ENCODE peak calls at places on chromosomes 11 and 22, in eight cellular contexts. One of them, this sample, is unnamed.
A peak's percentile ranks its signal among the peaks of the same experiment; 100 is the strongest.

GRCh38 chr11:120244476-120244875 is 4.5 kb downstream of the POU2F3 start:
- DNase-seq in psoas muscle: no peak
- DNase-seq in lower lobe of right lung: no peak
- DNase-seq in heart right ventricle: no peak
- DNase-seq in A549: no peak
- DNase-seq in PC-3: peak; percentile 43
- DNase-seq in CD4-positive, alpha-beta T cell: no peak
- DNase-seq in left lung: no peak
- DNase-seq in this sample: no peak

GRCh38 chr11:83061883-83062282 is 9.8 kb downstream of the RAB30 start:
- DNase-seq in psoas muscle: no peak
- DNase-seq in left lung: no peak
- DNase-seq in A549: no peak
- DNase-seq in CD4-positive, alpha-beta T cell: no peak
- DNase-seq in lower lobe of right lung: no peak
- DNase-seq in PC-3: no peak
- DNase-seq in heart right ventricle: no peak
- DNase-seq in this sample: no peak

GRCh38 chr22:21073482-21073881 is 27.7 kb downstream of the LRRC74B start:
- DNase-seq in CD4-positive, alpha-beta T cell: no peak
- DNase-seq in PC-3: no peak
- DNase-seq in A549: no peak
- DNase-seq in left lung: no peak
- DNase-seq in heart right ventricle: no peak
- DNase-seq in psoas muscle: no peak
- DNase-seq in lower lobe of right lung: no peak
- DNase-seq in this sample: no peak

GRCh38 chr11:89235976-89236375 is 58.3 kb downstream of the TYR start:
- DNase-seq in heart right ventricle: no peak
- DNase-seq in psoas muscle: no peak
- DNase-seq in PC-3: no peak
- DNase-seq in CD4-positive, alpha-beta T cell: no peak
- DNase-seq in left lung: no peak
- DNase-seq in lower lobe of right lung: no peak
- DNase-seq in A549: no peak
- DNase-seq in this sample: no peak

GRCh38 chr11:35014352-35014751 is 97.9 kb downstream of the PDHX start:
- DNase-seq in psoas muscle: no peak
- DNase-seq in heart right ventricle: no peak
- DNase-seq in A549: no peak
- DNase-seq in left lung: no peak
- DNase-seq in CD4-positive, alpha-beta T cell: no peak
- DNase-seq in PC-3: peak; percentile 38
- DNase-seq in lower lobe of right lung: no peak
- DNase-seq in this sample: peak; percentile 54

GRCh38 chr11:23767576-23767975 is 729.3 kb upstream of the LUZP2 start:
- DNase-seq in lower lobe of right lung: no peak
- DNase-seq in psoas muscle: no peak
- DNase-seq in left lung: no peak
- DNase-seq in CD4-positive, alpha-beta T cell: no peak
- DNase-seq in A549: no peak
- DNase-seq in PC-3: no peak
- DNase-seq in heart right ventricle: no peak
- DNase-seq in this sample: no peak

GRCh38 chr11:17386331-17387084 is 2.0 kb downstream of the KCNJ11 start:
- DNase-seq in CD4-positive, alpha-beta T cell: no peak
- DNase-seq in left lung: no peak
- DNase-seq in psoas muscle: peak; percentile 73
- DNase-seq in A549: peak; percentile 65
- DNase-seq in lower lobe of right lung: peak; percentile 63
- DNase-seq in heart right ventricle: peak; percentile 60
- DNase-seq in PC-3: peak; percentile 62
- DNase-seq in this sample: no peak

GRCh38 chr11:132438418-132438817 is 1068.0 kb downstream of the NTM start:
- DNase-seq in lower lobe of right lung: no peak
- DNase-seq in A549: no peak
- DNase-seq in heart right ventricle: no peak
- DNase-seq in CD4-positive, alpha-beta T cell: no peak
- DNase-seq in PC-3: no peak
- DNase-seq in left lung: no peak
- DNase-seq in psoas muscle: no peak
- DNase-seq in this sample: no peak

GRCh38 chr11:28146123-28146751 is 38.0 kb downstream of the METTL15 start:
- DNase-seq in lower lobe of right lung: no peak
- DNase-seq in psoas muscle: no peak
- DNase-seq in heart right ventricle: no peak
- DNase-seq in left lung: no peak
- DNase-seq in CD4-positive, alpha-beta T cell: no peak
- DNase-seq in PC-3: peak; percentile 79
- DNase-seq in A549: peak; percentile 60
- DNase-seq in this sample: peak; percentile 78

GRCh38 chr11:14625804-14626203 is 17.8 kb upstream of the PDE3B start:
- DNase-seq in PC-3: no peak
- DNase-seq in psoas muscle: no peak
- DNase-seq in heart right ventricle: no peak
- DNase-seq in CD4-positive, alpha-beta T cell: no peak
- DNase-seq in A549: no peak
- DNase-seq in lower lobe of right lung: no peak
- DNase-seq in left lung: no peak
- DNase-seq in this sample: no peak

GRCh38 chr11:65224939-65225283 is 36.9 kb upstream of the POLA2 start:
- DNase-seq in heart right ventricle: no peak
- DNase-seq in psoas muscle: peak; percentile 52
- DNase-seq in lower lobe of right lung: peak; percentile 76
- DNase-seq in CD4-positive, alpha-beta T cell: no peak
- DNase-seq in left lung: peak; percentile 52
- DNase-seq in PC-3: peak; percentile 78
- DNase-seq in A549: peak; percentile 35
- DNase-seq in this sample: peak; percentile 31

GRCh38 chr11:67167086-67167485 is 48.0 kb downstream of the KDM2A start:
- DNase-seq in A549: no peak
- DNase-seq in PC-3: no peak
- DNase-seq in CD4-positive, alpha-beta T cell: no peak
- DNase-seq in lower lobe of right lung: no peak
- DNase-seq in left lung: no peak
- DNase-seq in heart right ventricle: no peak
- DNase-seq in psoas muscle: no peak
- DNase-seq in this sample: no peak

GRCh38 chr11:96827164-96827563 is 437.4 kb downstream of the JRKL start:
- DNase-seq in lower lobe of right lung: no peak
- DNase-seq in psoas muscle: no peak
- DNase-seq in left lung: no peak
- DNase-seq in heart right ventricle: no peak
- DNase-seq in A549: no peak
- DNase-seq in CD4-positive, alpha-beta T cell: no peak
- DNase-seq in PC-3: peak; percentile 12
- DNase-seq in this sample: peak; percentile 52

GRCh38 chr11:89381094-89381493 is 110.1 kb downstream of the NOX4 start:
- DNase-seq in PC-3: peak; percentile 80
- DNase-seq in heart right ventricle: no peak
- DNase-seq in psoas muscle: peak; percentile 12
- DNase-seq in left lung: peak; percentile 9
- DNase-seq in lower lobe of right lung: no peak
- DNase-seq in A549: no peak
- DNase-seq in CD4-positive, alpha-beta T cell: no peak
- DNase-seq in this sample: peak; percentile 95

GRCh38 chr22:20033045-20033706 is 12.3 kb downstream of the TANGO2 start:
- DNase-seq in PC-3: no peak
- DNase-seq in lower lobe of right lung: no peak
- DNase-seq in CD4-positive, alpha-beta T cell: no peak
- DNase-seq in A549: no peak
- DNase-seq in heart right ventricle: peak; percentile 73
- DNase-seq in left lung: no peak
- DNase-seq in psoas muscle: peak; percentile 61
- DNase-seq in this sample: no peak

GRCh38 chr11:61505640-61506155 is 2.9 kb upstream of the LRRC10B start:
- DNase-seq in heart right ventricle: no peak
- DNase-seq in CD4-positive, alpha-beta T cell: no peak
- DNase-seq in psoas muscle: no peak
- DNase-seq in PC-3: no peak
- DNase-seq in A549: no peak
- DNase-seq in left lung: no peak
- DNase-seq in lower lobe of right lung: no peak
- DNase-seq in this sample: no peak

GRCh38 chr22:44129614-44129976 is 51.1 kb upstream of the PARVG start:
- DNase-seq in heart right ventricle: no peak
- DNase-seq in left lung: no peak
- DNase-seq in A549: no peak
- DNase-seq in PC-3: no peak
- DNase-seq in psoas muscle: no peak
- DNase-seq in lower lobe of right lung: no peak
- DNase-seq in CD4-positive, alpha-beta T cell: no peak
- DNase-seq in this sample: peak; percentile 38

GRCh38 chr22:35124674-35125219 is 58.8 kb downstream of the ISX start:
- DNase-seq in left lung: no peak
- DNase-seq in PC-3: no peak
- DNase-seq in lower lobe of right lung: no peak
- DNase-seq in psoas muscle: no peak
- DNase-seq in A549: no peak
- DNase-seq in CD4-positive, alpha-beta T cell: no peak
- DNase-seq in heart right ventricle: no peak
- DNase-seq in this sample: no peak

GRCh38 chr11:46489668-46490560 is 98.3 kb upstream of the CHRM4 start:
- DNase-seq in heart right ventricle: no peak
- DNase-seq in lower lobe of right lung: no peak
- DNase-seq in PC-3: peak; percentile 59
- DNase-seq in CD4-positive, alpha-beta T cell: peak; percentile 2
- DNase-seq in left lung: no peak
- DNase-seq in psoas muscle: no peak
- DNase-seq in A549: peak; percentile 56
- DNase-seq in this sample: peak; percentile 34

GRCh38 chr22:50445880-50446707 is 28.7 kb downstream of the SBF1 start:
- DNase-seq in PC-3: no peak
- DNase-seq in heart right ventricle: peak; percentile 15
- DNase-seq in A549: no peak
- DNase-seq in left lung: peak; percentile 61
- DNase-seq in psoas muscle: peak; percentile 14
- DNase-seq in CD4-positive, alpha-beta T cell: no peak
- DNase-seq in lower lobe of right lung: no peak
- DNase-seq in this sample: no peak
- H3K27ac ChIP-seq in PC-3: no peak overlapping the region
- H3K27ac ChIP-seq in heart right ventricle: no peak overlapping the region
- H3K27ac ChIP-seq in A549: no peak overlapping the region
- H3K27ac ChIP-seq in left lung: peak overlapping the region; percentile 59
- H3K27ac ChIP-seq in psoas muscle: no peak overlapping the region
- H3K27ac ChIP-seq in CD4-positive, alpha-beta T cell: peak overlapping the region; percentile 48
- H3K27ac ChIP-seq in lower lobe of right lung: peak overlapping the region; percentile 72
- H3K27ac ChIP-seq in this sample: no peak overlapping the region

GRCh38 chr11:763073-763463 is 14.2 kb downstream of the GATD1 start:
- DNase-seq in PC-3: peak; percentile 59
- DNase-seq in psoas muscle: no peak
- DNase-seq in CD4-positive, alpha-beta T cell: no peak
- DNase-seq in heart right ventricle: no peak
- DNase-seq in A549: no peak
- DNase-seq in left lung: no peak
- DNase-seq in lower lobe of right lung: peak; percentile 60
- DNase-seq in this sample: no peak

GRCh38 chr11:764322-765024 is 12.8 kb downstream of the GATD1 start:
- DNase-seq in CD4-positive, alpha-beta T cell: no peak
- DNase-seq in heart right ventricle: no peak
- DNase-seq in lower lobe of right lung: no peak
- DNase-seq in left lung: no peak
- DNase-seq in A549: no peak
- DNase-seq in PC-3: no peak
- DNase-seq in psoas muscle: no peak
- DNase-seq in this sample: no peak

GRCh38 chr11:761526-762108 is 14.4 kb downstream of the TALDO1 start:
- DNase-seq in CD4-positive, alpha-beta T cell: no peak
- DNase-seq in PC-3: no peak
- DNase-seq in lower lobe of right lung: no peak
- DNase-seq in psoas muscle: no peak
- DNase-seq in heart right ventricle: no peak
- DNase-seq in left lung: no peak
- DNase-seq in A549: no peak
- DNase-seq in this sample: no peak

GRCh38 chr11:763549-764321 is 13.6 kb downstream of the GATD1 start:
- DNase-seq in A549: no peak
- DNase-seq in psoas muscle: no peak
- DNase-seq in lower lobe of right lung: no peak
- DNase-seq in PC-3: no peak
- DNase-seq in heart right ventricle: no peak
- DNase-seq in CD4-positive, alpha-beta T cell: no peak
- DNase-seq in left lung: no peak
- DNase-seq in this sample: no peak

GRCh38 chr11:762421-763072 is 14.7 kb downstream of the GATD1 start:
- DNase-seq in lower lobe of right lung: peak; percentile 58
- DNase-seq in heart right ventricle: no peak
- DNase-seq in CD4-positive, alpha-beta T cell: no peak
- DNase-seq in A549: peak; percentile 83
- DNase-seq in psoas muscle: no peak
- DNase-seq in left lung: peak; percentile 82
- DNase-seq in PC-3: peak; percentile 81
- DNase-seq in this sample: peak; percentile 74
- TF ChIP-seq CTCF in lower lobe of right lung: no peak
- TF ChIP-seq CTCF in heart right ventricle: no peak
- TF ChIP-seq CTCF in CD4-positive, alpha-beta T cell: no peak
- TF ChIP-seq CTCF in A549: peak; percentile 24
- TF ChIP-seq CTCF in psoas muscle: peak; percentile 11
- TF ChIP-seq CTCF in left lung: no peak
- TF ChIP-seq CTCF in PC-3: peak; percentile 54
- TF ChIP-seq CTCF in this sample: peak; percentile 55

GRCh38 chr11:86508604-86509471 is 134.2 kb downstream of the CCDC81 start:
- DNase-seq in PC-3: peak; percentile 92
- DNase-seq in lower lobe of right lung: no peak
- DNase-seq in psoas muscle: no peak
- DNase-seq in CD4-positive, alpha-beta T cell: no peak
- DNase-seq in left lung: no peak
- DNase-seq in heart right ventricle: no peak
- DNase-seq in A549: peak; percentile 39
- DNase-seq in this sample: peak; percentile 57

GRCh38 chr11:86511086-86511551 is 136.4 kb downstream of the CCDC81 start:
- DNase-seq in CD4-positive, alpha-beta T cell: no peak
- DNase-seq in PC-3: peak; percentile 36
- DNase-seq in left lung: no peak
- DNase-seq in A549: peak; percentile 25
- DNase-seq in lower lobe of right lung: no peak
- DNase-seq in heart right ventricle: no peak
- DNase-seq in psoas muscle: no peak
- DNase-seq in this sample: no peak

GRCh38 chr11:86510097-86510496 is 135.4 kb downstream of the CCDC81 start:
- DNase-seq in PC-3: no peak
- DNase-seq in CD4-positive, alpha-beta T cell: no peak
- DNase-seq in lower lobe of right lung: no peak
- DNase-seq in psoas muscle: no peak
- DNase-seq in left lung: no peak
- DNase-seq in heart right ventricle: no peak
- DNase-seq in A549: no peak
- DNase-seq in this sample: no peak

GRCh38 chr11:86510674-86511073 is 136.0 kb downstream of the CCDC81 start:
- DNase-seq in heart right ventricle: no peak
- DNase-seq in psoas muscle: no peak
- DNase-seq in CD4-positive, alpha-beta T cell: no peak
- DNase-seq in A549: no peak
- DNase-seq in PC-3: no peak
- DNase-seq in left lung: no peak
- DNase-seq in lower lobe of right lung: no peak
- DNase-seq in this sample: no peak

GRCh38 chr11:86509579-86509978 is 134.9 kb downstream of the CCDC81 start:
- DNase-seq in CD4-positive, alpha-beta T cell: no peak
- DNase-seq in left lung: no peak
- DNase-seq in heart right ventricle: no peak
- DNase-seq in PC-3: peak; percentile 66
- DNase-seq in A549: no peak
- DNase-seq in lower lobe of right lung: no peak
- DNase-seq in psoas muscle: no peak
- DNase-seq in this sample: no peak
- H3K27ac ChIP-seq in CD4-positive, alpha-beta T cell: no peak overlapping the region
- H3K27ac ChIP-seq in left lung: no peak overlapping the region
- H3K27ac ChIP-seq in heart right ventricle: no peak overlapping the region
- H3K27ac ChIP-seq in PC-3: peak overlapping the region; percentile 99
- H3K27ac ChIP-seq in A549: peak overlapping the region; percentile 89
- H3K27ac ChIP-seq in lower lobe of right lung: no peak overlapping the region
- H3K27ac ChIP-seq in psoas muscle: no peak overlapping the region
- H3K27ac ChIP-seq in this sample: no peak overlapping the region

GRCh38 chr22:42313804-42314581 is 43.5 kb upstream of the TCF20 start:
- DNase-seq in psoas muscle: no peak
- DNase-seq in heart right ventricle: peak; percentile 53
- DNase-seq in PC-3: peak; percentile 77
- DNase-seq in A549: peak; percentile 13
- DNase-seq in lower lobe of right lung: no peak
- DNase-seq in left lung: no peak
- DNase-seq in CD4-positive, alpha-beta T cell: no peak
- DNase-seq in this sample: peak; percentile 72
- TF ChIP-seq CTCF in psoas muscle: peak; percentile 16
- TF ChIP-seq CTCF in heart right ventricle: peak; percentile 42
- TF ChIP-seq CTCF in PC-3: peak; percentile 59
- TF ChIP-seq CTCF in A549: peak; percentile 27
- TF ChIP-seq CTCF in lower lobe of right lung: peak; percentile 25
- TF ChIP-seq CTCF in left lung: no peak
- TF ChIP-seq CTCF in CD4-positive, alpha-beta T cell: peak; percentile 26
- TF ChIP-seq CTCF in this sample: peak; percentile 65